ENCODE peak calls at places on chromosomes 16 and 17, in four cellular contexts. I, N, V and Q are unnamed samples.

GRCh38 chr16:30030011-30030685 is 923 bp downstream of the TLCD3B start:
- DNase-seq in I (no peak), N (peak), V (no peak), Q (no peak)

GRCh38 chr17:64332502-64332901 is 58.2 kb downstream of the PECAM1 start:
- DNase-seq in I (no peak), N (no peak), V (no peak), Q (no peak)

GRCh38 chr16:15403392-15403995 is 7.9 kb downstream of the MPV17L start:
- DNase-seq in I (no peak), N (no peak), V (no peak), Q (no peak)

GRCh38 chr17:17180741-17181525 is 25.2 kb downstream of the PLD6 start:
- DNase-seq in I (no peak), N (no peak), V (no peak), Q (no peak)

GRCh38 chr17:47204722-47205418 is 4.3 kb upstream of the MYL4 start:
- DNase-seq in I (no peak), N (no peak), V (no peak), Q (peak)

GRCh38 chr17:17710728-17711541 is 29.7 kb downstream of the RAI1 start:
- DNase-seq in I (peak), N (peak), V (peak), Q (peak)

GRCh38 chr16:53089434-53090270 is 34.9 kb downstream of the CHD9 start:
- DNase-seq in I (no peak), N (peak), V (no peak), Q (peak)

GRCh38 chr17:45123930-45124796 is 8.2 kb downstream of the PLCD3 start:
- DNase-seq in I (no peak), N (no peak), V (no peak), Q (peak)

GRCh38 chr16:21685034-21685455 is 21.3 kb downstream of the OTOA start:
- DNase-seq in I (no peak), N (peak), V (no peak), Q (no peak)

GRCh38 chr17:56305017-56305416 is 151.7 kb downstream of the ANKFN1 start:
- DNase-seq in I (no peak), N (no peak), V (no peak), Q (no peak)

GRCh38 chr17:79948918-79949645 is 86.6 kb downstream of the TBC1D16 start:
- DNase-seq in I (no peak), N (peak), V (peak), Q (no peak)

GRCh38 chr17:73940511-73940910 is 263.0 kb upstream of the RPL38 start:
- DNase-seq in I (no peak), N (no peak), V (no peak), Q (no peak)

GRCh38 chr17:81135503-81136283 is 29.6 kb upstream of the PVALEF start:
- DNase-seq in I (no peak), N (no peak), V (no peak), Q (no peak)

GRCh38 chr16:4574919-4575705 is 19.0 kb downstream of the C16orf96 start:
- DNase-seq in I (no peak), N (peak), V (peak), Q (no peak)

GRCh38 chr17:31313982-31314787 is at the start of gene EVI2B:
- DNase-seq in I (no peak), N (no peak), V (no peak), Q (peak)

GRCh38 chr17:77741109-77741508 is 217.4 kb upstream of the TNRC6C start:
- DNase-seq in I (no peak), N (no peak), V (no peak), Q (no peak)

GRCh38 chr17:68182940-68183551 is 64.8 kb upstream of the AMZ2 start:
- DNase-seq in I (no peak), N (no peak), V (no peak), Q (no peak)

GRCh38 chr16:16064874-16065384 is 115.5 kb downstream of the ABCC1 start:
- DNase-seq in I (no peak), N (no peak), V (no peak), Q (no peak)

GRCh38 chr17:36512641-36513040 is 22.0 kb downstream of the MYO19 start:
- DNase-seq in I (no peak), N (no peak), V (no peak), Q (no peak)

GRCh38 chr17:67559381-67559966 is 158.3 kb upstream of the NOL11 start:
- DNase-seq in I (no peak), N (no peak), V (no peak), Q (no peak)

GRCh38 chr17:50447870-50448573 is 20.7 kb downstream of the CHAD start:
- DNase-seq in I (no peak), N (no peak), V (peak), Q (no peak)

GRCh38 chr16:50152807-50153647 is at the start of gene TENT4B:
- DNase-seq in I (peak), N (peak), V (peak), Q (peak)

GRCh38 chr16:9406039-9406438 is 314.6 kb downstream of the HAPSTR1 start:
- DNase-seq in I (no peak), N (no peak), V (no peak), Q (no peak)

GRCh38 chr16:57092786-57093301 is 461 bp downstream of the CPNE2 start:
- DNase-seq in I (no peak), N (peak), V (peak), Q (no peak)

GRCh38 chr17:5126719-5127488 is 11.1 kb downstream of the USP6 start:
- DNase-seq in I (no peak), N (no peak), V (no peak), Q (no peak)

GRCh38 chr17:12730931-12731521 is 58.3 kb upstream of the ARHGAP44 start:
- DNase-seq in I (no peak), N (peak), V (peak), Q (peak)

GRCh38 chr16:20612551-20613470 is 36.6 kb upstream of the ACSM2B start:
- DNase-seq in I (no peak), N (no peak), V (peak), Q (no peak)

GRCh38 chr16:72905581-72905980 is 142.3 kb downstream of the ZFHX3 start:
- DNase-seq in I (peak), N (no peak), V (no peak), Q (no peak)

GRCh38 chr16:610513-611381 is 20.0 kb upstream of the WFIKKN1 start:
- DNase-seq in I (no peak), N (peak), V (peak), Q (no peak)

GRCh38 chr17:71349908-71350600 is 770.8 kb upstream of the SOX9 start:
- DNase-seq in I (no peak), N (no peak), V (no peak), Q (peak)

GRCh38 chr16:17461951-17462729 is 8.6 kb downstream of the XYLT1 start:
- DNase-seq in I (no peak), N (peak), V (no peak), Q (no peak)

GRCh38 chr16:69618307-69618706 is 52.5 kb downstream of the NFAT5 start:
- DNase-seq in I (no peak), N (no peak), V (no peak), Q (no peak)

GRCh38 chr17:58535431-58535830 is 21.0 kb upstream of the MTMR4 start:
- DNase-seq in I (no peak), N (no peak), V (no peak), Q (no peak)

GRCh38 chr17:50272711-50273653 is 1.3 kb upstream of the TMEM92 start:
- DNase-seq in I (no peak), N (peak), V (peak), Q (peak)

GRCh38 chr16:301235-301634 is 18.3 kb downstream of the PDIA2 start:
- DNase-seq in I (no peak), N (no peak), V (no peak), Q (no peak)

GRCh38 chr17:50052241-50052788 is 3.6 kb upstream of the ITGA3 start:
- DNase-seq in I (no peak), N (no peak), V (no peak), Q (no peak)

GRCh38 chr16:69084301-69084700 is 21.2 kb upstream of the HAS3 start:
- DNase-seq in I (no peak), N (no peak), V (no peak), Q (no peak)

GRCh38 chr16:86653289-86654006 is 75.1 kb downstream of the FOXL1 start:
- DNase-seq in I (peak), N (no peak), V (no peak), Q (no peak)

GRCh38 chr16:70475054-70475871 is 20.9 kb downstream of the FCSK start:
- DNase-seq in I (no peak), N (no peak), V (no peak), Q (no peak)

GRCh38 chr16:5502467-5502869 is 404.9 kb upstream of the EEF2KMT start:
- DNase-seq in I (no peak), N (peak), V (no peak), Q (no peak)

GRCh38 chr17:75571197-75571884 is 16.3 kb upstream of the MYO15B start:
- DNase-seq in I (no peak), N (no peak), V (no peak), Q (no peak)
- H3K4me3 ChIP-seq in I (no peak), N (no peak), V (no peak), Q (no peak)

GRCh38 chr16:82967424-82967823 is 340.7 kb downstream of the CDH13 start:
- DNase-seq in I (no peak), N (no peak), V (no peak), Q (no peak)
- H3K4me3 ChIP-seq in I (no peak), N (no peak), V (no peak), Q (no peak)

DNA sequence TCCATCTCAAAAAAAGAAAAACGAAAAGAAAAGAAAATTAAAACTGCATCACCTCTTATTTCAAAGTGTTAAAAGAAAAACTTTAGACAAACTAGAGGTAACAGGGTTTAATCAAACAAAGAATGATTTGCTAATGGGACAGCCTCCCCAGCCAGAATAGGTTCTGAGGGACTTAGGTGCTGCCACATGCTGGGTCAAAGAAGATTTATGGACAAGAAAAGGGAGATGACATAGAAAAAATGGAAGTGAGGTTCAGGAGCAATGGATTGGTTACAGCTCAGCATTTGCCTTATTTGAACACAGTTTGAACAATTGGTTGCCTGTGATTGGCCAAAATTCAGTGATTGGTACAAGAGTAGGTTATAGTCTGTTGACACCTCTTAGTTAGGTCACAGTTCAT is 21.1 kb downstream of the TMC5 start:
- DNase-seq in I (no peak), N (no peak), V (no peak), Q (no peak)
- H3K4me3 ChIP-seq in I (no peak), N (no peak), V (no peak), Q (no peak)

GRCh38 chr17:9298776-9299295 is 276.8 kb downstream of the STX8 start:
- DNase-seq in I (no peak), N (no peak), V (no peak), Q (no peak)

GRCh38 chr17:9294661-9295210 is 273.4 kb downstream of the NTN1 start:
- DNase-seq in I (no peak), N (no peak), V (no peak), Q (no peak)

GRCh38 chr17:9299695-9300094 is 275.9 kb downstream of the STX8 start:
- DNase-seq in I (no peak), N (no peak), V (no peak), Q (no peak)

GRCh38 chr17:9292563-9292941 is 271.2 kb downstream of the NTN1 start:
- DNase-seq in I (no peak), N (no peak), V (no peak), Q (no peak)

DNA sequence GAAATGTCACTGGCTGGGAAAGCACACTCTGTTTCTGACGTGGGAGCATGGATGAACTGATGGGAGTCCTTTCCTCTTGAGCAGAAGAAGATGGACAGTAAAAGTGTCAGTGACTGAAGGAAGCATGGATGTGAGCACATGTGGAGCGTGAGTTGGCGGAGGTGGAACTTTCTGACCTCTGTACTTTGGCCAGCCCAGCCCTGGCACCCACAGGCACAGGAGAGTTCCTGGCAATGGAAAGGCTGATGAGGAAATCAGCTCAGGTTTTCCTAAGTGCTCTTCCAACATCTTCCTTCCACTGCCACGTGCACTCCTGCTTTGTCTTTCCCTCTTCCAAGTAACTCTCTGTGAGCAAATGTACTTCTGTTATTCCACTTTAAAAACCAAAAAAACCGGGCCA is 276.8 kb downstream of the NTN1 start:
- DNase-seq in I (no peak), N (no peak), V (no peak), Q (no peak)
- H3K4me3 ChIP-seq in I (no peak), N (no peak), V (no peak), Q (no peak)

DNA sequence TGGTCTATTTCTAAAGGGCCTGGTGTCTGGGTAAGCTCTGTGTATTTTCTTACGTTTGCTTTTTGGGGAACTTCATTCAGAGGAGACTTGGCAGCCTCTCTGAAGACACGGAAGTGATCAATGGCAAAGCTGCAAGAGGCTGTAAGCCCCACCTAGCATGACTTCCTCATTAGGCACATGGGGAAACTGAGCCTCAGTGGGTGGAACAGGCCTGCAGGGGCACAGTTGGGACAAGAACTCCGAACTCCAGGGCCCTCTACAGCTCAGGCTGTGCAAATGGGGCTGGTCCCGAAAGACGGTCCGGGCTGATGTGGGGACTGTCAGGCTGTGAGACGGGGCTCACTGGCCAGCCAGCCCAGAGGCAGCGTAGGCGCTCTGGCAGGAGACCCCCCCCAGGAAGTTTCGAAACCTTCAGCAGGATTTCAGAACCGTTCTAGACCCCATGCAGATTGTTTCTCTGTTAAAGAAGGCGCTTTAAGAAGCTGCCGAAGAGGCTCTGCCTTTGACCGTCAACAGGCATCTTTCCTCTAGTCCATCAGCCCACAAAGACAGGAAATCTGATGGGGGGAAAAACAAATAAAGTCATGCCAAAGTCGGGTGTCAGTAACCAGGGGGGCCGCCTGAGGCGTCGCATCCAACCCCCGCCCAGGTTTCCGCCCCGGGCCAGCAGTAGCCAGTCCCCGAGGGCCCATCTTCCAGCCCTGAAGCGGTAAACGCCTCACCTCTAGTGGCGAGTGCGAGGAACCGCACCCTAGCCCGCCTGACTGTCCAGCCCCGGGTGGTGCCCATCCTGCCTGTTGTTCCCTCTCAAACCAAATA is 79.8 kb upstream of the TBC1D3K start:
- DNase-seq in I (peak), N (peak), V (peak), Q (peak)
- H3K4me3 ChIP-seq in I (peak), N (peak), V (no peak), Q (peak)

GRCh38 chr16:88941933-88942909 is 34.8 kb downstream of the CBFA2T3 start:
- DNase-seq in I (no peak), N (peak), V (peak), Q (no peak)
- H3K4me3 ChIP-seq in I (no peak), N (peak), V (no peak), Q (no peak)

GRCh38 chr16:85163278-85164112 is 51.2 kb upstream of the CIBAR2 start:
- DNase-seq in I (no peak), N (no peak), V (no peak), Q (no peak)
- H3K4me3 ChIP-seq in I (no peak), N (no peak), V (no peak), Q (no peak)

GRCh38 chr17:76535788-76536510 is 1.6 kb downstream of the CYGB start:
- DNase-seq in I (no peak), N (no peak), V (no peak), Q (no peak)

GRCh38 chr17:76534831-76535732 is 2.4 kb downstream of the CYGB start:
- DNase-seq in I (no peak), N (no peak), V (no peak), Q (peak)

GRCh38 chr17:76537288-76537577 is 276 bp downstream of the CYGB start:
- DNase-seq in I (no peak), N (no peak), V (no peak), Q (peak)

GRCh38 chr17:76537578-76538280 is at the start of gene CYGB:
- DNase-seq in I (no peak), N (peak), V (no peak), Q (peak)

GRCh38 chr17:76536511-76537287 is 810 bp downstream of the CYGB start:
- DNase-seq in I (no peak), N (no peak), V (no peak), Q (no peak)
- H3K4me3 ChIP-seq in I (peak), N (peak), V (no peak), Q (peak)